ENCODE peak calls at places on chromosomes 13 and 19, in five cellular contexts. P is breast epithelium, D is spleen, B is IMR-90, S is prostate gland. K is an unnamed sample.

GRCh38 chr13:97568850-97569249 is 134.9 kb downstream of the RAP2A start:
- DNase-seq in P (no peak), D (no peak), B (no peak), S (no peak), K (no peak)

GRCh38 chr13:56986121-56986520 is 154.6 kb upstream of the PRR20A start:
- DNase-seq in S (no peak), D (no peak), P (no peak), B (no peak), K (no peak)

GRCh38 chr13:111241006-111241755 is 79.3 kb upstream of the TEX29 start:
- DNase-seq in D (no peak), B (no peak), S (no peak), P (no peak), K (no peak)

GRCh38 chr19:2462635-2463421 is 6.1 kb upstream of the LMNB2 start:
- DNase-seq in B (peak), S (peak), P (peak), D (peak), K (peak)

GRCh38 chr13:113845055-113845454 is 18.8 kb downstream of the GAS6 start:
- DNase-seq in B (no peak), D (peak), S (no peak), P (peak), K (no peak)

GRCh38 chr13:85798999-85799646 is at the start of gene SLITRK6:
- DNase-seq in B (peak), S (peak), D (no peak), P (no peak), K (peak)

GRCh38 chr13:79481685-79482052 is 714 bp downstream of the NDFIP2 start:
- DNase-seq in P (no peak), D (no peak), S (peak), B (no peak), K (no peak)

GRCh38 chr13:76697277-76697676 is 188.9 kb downstream of the KCTD12 start:
- DNase-seq in B (no peak), P (no peak), S (no peak), D (no peak), K (no peak)

GRCh38 chr13:49812806-49813205 is 20.3 kb upstream of the KPNA3 start:
- DNase-seq in B (no peak), S (no peak), P (no peak), D (no peak), K (no peak)

GRCh38 chr13:19643652-19644051 is 10.2 kb downstream of the MPHOSPH8 start:
- DNase-seq in D (no peak), B (no peak), P (no peak), S (no peak), K (no peak)

GRCh38 chr13:33758113-33758512 is 59.8 kb upstream of the RFC3 start:
- DNase-seq in B (no peak), P (no peak), S (no peak), D (no peak), K (no peak)

GRCh38 chr13:113548778-113549621 is 35.6 kb upstream of the TFDP1 start:
- DNase-seq in B (no peak), S (no peak), D (peak), P (peak), K (peak)

GRCh38 chr13:73809561-73809960 is 324.6 kb downstream of the KLF12 start:
- DNase-seq in D (no peak), S (no peak), P (no peak), B (peak), K (no peak)

GRCh38 chr19:37999309-38000213 is 92.6 kb downstream of the SIPA1L3 start:
- DNase-seq in B (peak), S (no peak), P (no peak), D (no peak), K (peak)

GRCh38 chr13:84737671-84738070 is 855.4 kb upstream of the SLITRK1 start:
- DNase-seq in P (no peak), D (no peak), S (no peak), B (no peak), K (no peak)

GRCh38 chr13:40172878-40173277 is 493.6 kb downstream of the FOXO1 start:
- DNase-seq in P (no peak), S (no peak), D (no peak), B (no peak), K (no peak)

GRCh38 chr19:8363803-8364771 is at the start of gene ANGPTL4:
- DNase-seq in P (peak), B (peak), D (peak), S (peak), K (peak)

GRCh38 chr19:45349126-45349415 is 8.5 kb downstream of the KLC3 start:
- DNase-seq in B (no peak), S (no peak), D (no peak), P (no peak), K (no peak)

GRCh38 chr19:38538793-38539528 is 78.8 kb downstream of the MAP4K1 start:
- DNase-seq in B (no peak), S (no peak), P (no peak), D (no peak), K (no peak)

GRCh38 chr13:32761472-32761871 is 175.2 kb downstream of the PDS5B start:
- DNase-seq in D (no peak), P (no peak), B (no peak), S (no peak), K (no peak)

GRCh38 chr13:113061796-113062425 is 43.7 kb upstream of the F7 start:
- DNase-seq in B (no peak), S (no peak), P (no peak), D (peak), K (no peak)

GRCh38 chr13:43153436-43154082 is 130.2 kb downstream of the DNAJC15 start:
- DNase-seq in B (peak), S (no peak), P (no peak), D (no peak), K (no peak)

GRCh38 chr13:26721251-26721939 is 39.2 kb downstream of the GPR12 start:
- DNase-seq in S (no peak), D (peak), B (no peak), P (no peak), K (peak)

GRCh38 chr13:65855276-65855675 is 1374.9 kb downstream of the PCDH9 start:
- DNase-seq in P (no peak), B (peak), D (no peak), S (no peak), K (no peak)

GRCh38 chr13:40132249-40132648 is 476.8 kb downstream of the COG6 start:
- DNase-seq in P (no peak), B (no peak), S (no peak), D (no peak), K (no peak)

GRCh38 chr19:19633711-19634515 is 5.9 kb upstream of the LPAR2 start:
- DNase-seq in B (no peak), S (no peak), D (no peak), P (no peak), K (no peak)

GRCh38 chr13:47484564-47484963 is 516.5 kb downstream of the SUCLA2 start:
- DNase-seq in D (no peak), S (no peak), B (peak), P (no peak), K (no peak)

GRCh38 chr13:22703601-22704209 is 477.1 kb upstream of the SGCG start:
- DNase-seq in P (no peak), S (no peak), D (no peak), B (no peak), K (no peak)

DNA sequence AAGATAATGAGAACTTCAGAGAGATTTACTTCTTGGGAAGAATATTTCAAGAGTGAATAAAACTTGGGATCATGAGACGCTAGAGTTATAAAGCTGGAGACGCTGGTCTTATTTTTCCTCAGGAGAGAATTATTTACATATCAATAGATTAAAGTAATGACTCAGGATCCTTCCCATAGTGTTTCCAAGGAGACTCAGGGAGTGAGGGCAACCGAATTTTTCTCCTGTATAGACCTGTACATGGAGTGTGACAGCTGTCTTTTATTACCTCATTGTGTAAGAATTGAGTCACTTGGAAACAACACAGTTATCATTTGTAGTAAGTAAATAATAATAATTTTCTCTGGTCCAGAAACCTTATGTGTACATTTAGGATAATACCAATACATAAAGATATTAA is 1905.5 kb downstream of the OLFM4 start:
- DNase-seq in S (no peak), P (no peak), B (no peak), D (no peak), K (no peak)
- TF ChIP-seq CTCF in S (no peak), P (no peak), B (no peak), D (no peak), K (no peak)

DNA sequence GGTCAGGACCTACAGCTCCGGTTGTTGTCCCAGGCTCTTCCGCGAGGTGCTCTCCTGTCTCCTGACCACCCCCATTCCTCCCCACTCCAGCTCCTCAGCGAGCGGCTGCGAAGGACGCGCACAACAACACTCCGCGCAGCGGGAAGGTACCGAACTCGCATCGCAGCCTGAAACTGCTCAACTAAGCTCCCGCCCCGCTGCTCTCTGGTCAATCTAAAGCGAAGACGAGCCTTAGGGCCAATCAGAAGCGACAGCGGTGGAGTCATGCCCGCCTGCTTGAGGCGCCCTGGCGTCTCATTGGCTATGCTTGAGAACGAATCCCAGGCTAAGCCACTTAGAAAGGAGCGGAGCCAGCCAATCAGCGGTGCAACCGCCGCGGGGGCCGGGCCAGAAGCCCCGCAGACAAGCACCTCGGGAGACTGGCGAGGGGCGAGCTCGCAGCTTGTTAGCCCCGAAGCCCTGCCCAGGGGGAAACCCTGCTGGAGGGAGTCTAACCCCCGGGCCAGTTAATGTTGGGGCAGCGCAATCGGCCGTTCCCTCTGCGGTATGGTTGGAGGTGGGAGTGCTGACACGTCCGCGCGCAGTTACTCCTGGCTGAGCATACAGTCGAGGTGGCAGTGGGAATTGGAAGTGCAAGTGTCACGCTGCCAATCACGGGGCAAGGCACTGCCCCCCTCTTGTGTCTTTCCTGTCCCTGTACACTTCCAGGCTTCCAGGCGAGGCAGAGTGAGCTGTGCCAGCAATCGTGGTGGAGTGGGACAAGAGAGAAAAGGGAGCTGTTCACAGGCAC is 1.9 kb upstream of the ZBTB32 start:
- DNase-seq in D (peak), B (peak), P (peak), S (peak), K (peak)
- TF ChIP-seq POLR2A in D (peak), B (no peak), P (no peak), S (no peak), K (no peak)

DNA sequence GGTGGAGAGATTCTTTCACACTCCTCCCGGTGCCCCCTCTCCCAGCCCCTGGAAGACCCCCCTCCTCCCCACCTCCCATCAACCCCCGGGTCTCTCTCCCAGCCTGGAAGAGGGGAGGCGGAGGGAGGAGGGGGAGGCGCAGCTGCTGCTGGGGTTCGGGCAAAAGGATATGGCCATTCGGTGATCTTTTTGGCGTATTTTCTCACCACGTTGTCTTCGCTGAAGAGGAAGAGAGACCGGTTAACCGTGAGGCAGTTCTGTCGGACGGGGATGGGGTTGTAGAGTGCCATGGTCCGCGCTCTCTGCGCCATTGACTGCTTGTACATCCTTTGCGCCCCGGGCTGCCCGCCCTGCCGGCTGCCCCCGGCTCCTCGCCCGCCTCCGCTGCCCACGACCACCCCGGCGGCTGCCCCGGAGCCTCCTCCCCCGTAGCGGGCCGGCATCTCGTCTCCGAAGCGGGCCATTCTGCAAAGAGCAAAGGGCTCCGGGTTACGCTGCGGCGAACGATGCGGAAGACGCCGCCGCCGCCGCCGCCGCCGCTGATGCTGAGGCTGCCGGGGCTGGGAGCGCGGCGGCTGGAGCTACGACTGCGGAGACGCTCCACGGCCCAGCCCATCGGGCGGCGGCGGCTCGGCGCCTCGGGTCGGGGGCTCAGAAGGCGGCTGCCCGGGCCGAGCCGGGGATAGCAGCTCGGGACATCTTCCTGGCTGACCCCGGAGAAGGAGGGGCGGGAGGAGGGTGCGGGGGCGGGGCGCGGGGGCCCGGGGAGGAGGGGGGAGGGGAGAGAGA is at the start of gene CACNA1A:
- DNase-seq in P (no peak), S (no peak), D (no peak), B (peak), K (no peak)
- H3K4me3 ChIP-seq in P (peak), S (no peak), D (peak), B (peak), K (no peak)

GRCh38 chr19:3556978-3557460 is 367 bp downstream of the MFSD12 start:
- DNase-seq in P (no peak), B (peak), D (peak), S (peak), K (no peak)
- TF ChIP-seq CTCF in P (peak), B (no peak), D (no peak), S (no peak), K (no peak)

GRCh38 chr13:64453831-64454230 is 2776.3 kb downstream of the PCDH9 start:
- DNase-seq in P (no peak), S (no peak), D (no peak), B (peak), K (no peak)
- TF ChIP-seq POLR2A in P (no peak), S (no peak), D (no peak), B (no peak), K (no peak)

K was measured in lower leg skin.